ENCODE peak calls at places on chromosomes 16 and 17, in seven cellular contexts. N, E, S, V, C, B and H are unnamed samples.
A peak's percentile ranks its signal among the peaks of the same experiment; 100 is the strongest.

GRCh38 chr17:40179923-40180659 is 2.8 kb downstream of the RAPGEFL1 start:
- DNase-seq in N (no peak), E (no peak), S (no peak), V (no peak), C (no peak), B (no peak), H (no peak)

GRCh38 chr16:50555269-50555875 is 7.2 kb downstream of the NKD1 start:
- DNase-seq in N (no peak), E (no peak), S (no peak), V (no peak), C (no peak), B (no peak), H (no peak)

GRCh38 chr17:78484300-78485159 is 92.7 kb downstream of the DNAH17 start:
- DNase-seq in N (no peak), E (no peak), S (peak; percentile 51), V (no peak), C (no peak), B (peak; percentile 31), H (no peak)

GRCh38 chr16:69077251-69077650 is 28.2 kb upstream of the HAS3 start:
- DNase-seq in N (no peak), E (no peak), S (no peak), V (no peak), C (no peak), B (no peak), H (no peak)

GRCh38 chr17:77839324-77840155 is 119.0 kb upstream of the TNRC6C start:
- DNase-seq in N (no peak), E (no peak), S (no peak), V (no peak), C (peak; percentile 19), B (no peak), H (no peak)

GRCh38 chr17:65560628-65561371 is 648 bp downstream of the AXIN2 start:
- DNase-seq in N (peak; percentile 91), E (peak; percentile 32), S (peak; percentile 90), V (peak; percentile 89), C (peak; percentile 92), B (peak; percentile 92), H (peak; percentile 91)

GRCh38 chr17:60971515-60972369 is 294.1 kb downstream of the BCAS3 start:
- DNase-seq in N (peak; percentile 22), E (peak; percentile 24), S (peak; percentile 37), V (peak; percentile 32), C (no peak), B (peak; percentile 40), H (no peak)

GRCh38 chr17:77748436-77748835 is 210.1 kb upstream of the TNRC6C start:
- DNase-seq in N (no peak), E (no peak), S (no peak), V (no peak), C (peak; percentile 31), B (no peak), H (no peak)

GRCh38 chr17:78042542-78042941 is 84.0 kb downstream of the TNRC6C start:
- DNase-seq in N (no peak), E (no peak), S (no peak), V (no peak), C (no peak), B (no peak), H (no peak)

GRCh38 chr17:16348586-16348985 is 4.7 kb downstream of the CENPV start:
- DNase-seq in N (no peak), E (no peak), S (no peak), V (no peak), C (no peak), B (no peak), H (no peak)

GRCh38 chr16:11748023-11748403 is 5.4 kb upstream of the TXNDC11 start:
- DNase-seq in N (no peak), E (no peak), S (no peak), V (no peak), C (no peak), B (no peak), H (no peak)

GRCh38 chr17:18031955-18032354 is 7.0 kb downstream of the ATPAF2 start:
- DNase-seq in N (no peak), E (no peak), S (no peak), V (no peak), C (no peak), B (no peak), H (no peak)

GRCh38 chr17:18772471-18772870 is 8.5 kb upstream of the TVP23B start:
- DNase-seq in N (no peak), E (no peak), S (no peak), V (no peak), C (no peak), B (no peak), H (no peak)

GRCh38 chr17:6704472-6705052 is 8.6 kb downstream of the SLC13A5 start:
- DNase-seq in N (no peak), E (no peak), S (no peak), V (no peak), C (no peak), B (no peak), H (no peak)
- H3K4me3 ChIP-seq in N (no peak overlapping the region), E (no peak overlapping the region), S (no peak overlapping the region), V (no peak overlapping the region), C (no peak overlapping the region), B (no peak overlapping the region), H (no peak overlapping the region)

GRCh38 chr17:48571826-48572417 is 6.2 kb downstream of the HOXB4 start:
- DNase-seq in N (no peak), E (no peak), S (no peak), V (no peak), C (no peak), B (no peak), H (no peak)
- H3K4me3 ChIP-seq in N (no peak overlapping the region), E (no peak overlapping the region), S (no peak overlapping the region), V (no peak overlapping the region), C (peak overlapping the region; percentile 75), B (peak overlapping the region; percentile 57), H (no peak overlapping the region)

DNA sequence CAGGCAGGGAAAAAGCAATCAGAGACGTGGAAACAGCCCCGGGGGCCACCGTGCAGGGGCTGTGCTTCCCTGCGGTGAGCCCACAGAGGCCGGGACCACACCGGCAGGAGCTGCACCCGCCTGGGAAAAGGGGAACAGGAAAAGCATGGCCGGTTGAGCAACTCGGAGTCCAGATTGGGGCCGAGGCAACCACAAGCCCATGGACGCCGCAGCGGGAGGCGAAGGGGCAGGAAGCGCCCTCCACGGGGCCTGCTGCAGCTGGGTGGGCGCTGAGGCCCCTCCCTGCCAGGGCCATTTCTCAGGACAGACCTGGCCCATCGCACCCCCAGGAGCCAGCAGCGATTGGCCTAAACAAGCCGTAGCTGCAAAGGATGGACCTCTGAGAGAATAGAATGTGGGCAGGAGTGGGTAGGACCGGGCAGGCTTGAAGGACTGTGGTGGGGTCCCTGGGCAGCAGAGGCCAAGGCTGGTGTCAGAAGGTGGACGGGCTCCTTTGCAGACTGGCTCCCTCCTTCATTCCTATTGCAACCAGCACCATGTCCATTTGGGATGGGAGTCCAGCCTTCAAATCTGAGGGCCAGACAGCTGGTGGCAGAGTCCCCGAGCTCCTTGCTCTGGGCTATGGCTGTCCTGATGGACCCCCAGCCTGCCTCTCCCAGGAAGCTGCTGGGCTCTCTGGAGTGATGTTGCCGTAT is 30.4 kb downstream of the COX4I1 start:
- DNase-seq in N (no peak), E (no peak), S (no peak), V (peak; percentile 46), C (no peak), B (no peak), H (no peak)
- H3K4me3 ChIP-seq in N (no peak overlapping the region), E (no peak overlapping the region), S (no peak overlapping the region), V (no peak overlapping the region), C (no peak overlapping the region), B (no peak overlapping the region), H (no peak overlapping the region)

GRCh38 chr17:57810740-57811632 is 38.9 kb downstream of the MRPS23 start:
- DNase-seq in N (peak; percentile 32), E (no peak), S (no peak), V (peak; percentile 59), C (no peak), B (no peak), H (no peak)

GRCh38 chr17:57808882-57809281 is 41.0 kb downstream of the MRPS23 start:
- DNase-seq in N (no peak), E (no peak), S (no peak), V (no peak), C (no peak), B (no peak), H (no peak)

GRCh38 chr17:57809879-57810278 is 40.0 kb downstream of the MRPS23 start:
- DNase-seq in N (no peak), E (no peak), S (no peak), V (no peak), C (no peak), B (no peak), H (no peak)

GRCh38 chr17:57806083-57806830 is 43.6 kb downstream of the MRPS23 start:
- DNase-seq in N (no peak), E (no peak), S (no peak), V (no peak), C (no peak), B (no peak), H (no peak)

DNA sequence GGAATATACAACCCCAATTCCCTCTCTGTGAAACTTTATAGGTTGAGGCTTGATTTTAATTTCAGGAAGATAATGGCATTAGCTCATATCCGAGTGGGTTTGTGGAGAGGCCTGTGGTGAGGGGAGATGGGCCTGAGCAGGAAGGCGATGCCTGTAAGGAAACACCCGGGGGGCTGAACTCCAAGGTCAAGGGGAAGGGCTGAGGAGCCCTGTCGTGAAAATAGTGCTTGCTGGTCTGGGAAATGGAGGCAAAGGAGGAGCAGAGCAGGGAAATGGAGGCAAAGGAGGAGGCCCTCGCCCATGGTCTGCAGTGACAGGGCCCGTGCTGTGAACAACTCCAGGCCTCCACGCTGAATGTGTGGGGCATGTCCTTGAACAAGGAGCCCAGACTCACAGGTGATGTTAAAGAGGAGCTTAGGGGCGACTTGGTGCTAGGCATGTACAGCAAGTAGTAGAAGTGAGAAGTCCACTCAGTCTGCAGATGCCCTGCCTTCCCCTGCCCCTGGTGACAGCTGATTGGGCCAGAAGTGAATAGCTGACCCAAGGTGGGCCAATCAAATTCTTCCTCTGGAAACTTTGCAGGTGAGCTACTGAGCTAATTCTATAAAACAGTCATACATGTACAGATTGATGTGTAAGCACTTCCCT is 38.1 kb downstream of the MRPS23 start:
- DNase-seq in N (no peak), E (no peak), S (no peak), V (no peak), C (no peak), B (no peak), H (no peak)
- H3K4me3 ChIP-seq in N (no peak overlapping the region), E (no peak overlapping the region), S (no peak overlapping the region), V (no peak overlapping the region), C (peak overlapping the region; percentile 58), B (no peak overlapping the region), H (no peak overlapping the region)

GRCh38 chr16:81266680-81267095 is 28.2 kb downstream of the BCO1 start:
- DNase-seq in N (no peak), E (no peak), S (no peak), V (no peak), C (no peak), B (peak; percentile 69), H (no peak)
- H3K4me3 ChIP-seq in N (no peak overlapping the region), E (no peak overlapping the region), S (no peak overlapping the region), V (no peak overlapping the region), C (no peak overlapping the region), B (no peak overlapping the region), H (no peak overlapping the region)

DNA sequence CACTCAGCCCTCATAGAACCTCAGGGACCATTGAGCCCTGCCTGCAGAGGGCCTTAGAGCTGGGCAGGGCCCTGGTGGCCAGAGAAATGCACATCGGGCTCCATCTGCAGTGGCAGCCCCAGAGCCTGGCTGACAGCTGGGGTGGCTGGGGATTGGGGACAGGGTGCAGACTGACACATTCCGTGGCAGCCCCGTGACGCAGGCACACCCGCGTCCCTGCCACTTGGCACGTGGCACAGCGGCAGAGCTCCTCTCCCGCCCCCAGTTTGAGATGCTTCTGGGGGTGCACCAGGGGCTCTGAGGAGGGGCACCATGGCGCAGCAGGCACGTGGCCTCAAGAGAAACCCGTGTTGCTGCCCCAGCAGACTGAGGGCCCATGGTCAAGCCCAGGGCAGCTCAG is 2.2 kb downstream of the FBXL16 start:
- DNase-seq in N (no peak), E (no peak), S (no peak), V (no peak), C (no peak), B (no peak), H (no peak)
- H3K4me3 ChIP-seq in N (no peak overlapping the region), E (no peak overlapping the region), S (no peak overlapping the region), V (no peak overlapping the region), C (no peak overlapping the region), B (no peak overlapping the region), H (no peak overlapping the region)